ENCODE peak calls at places on chromosomes 6 and 20, in five cellular contexts. One of them, this sample, is unnamed.

GRCh38 chr6:7479801-7480266 is 61.6 kb upstream of the DSP start:
- DNase-seq in HFFc6: peak
- DNase-seq in NB4: no peak
- DNase-seq in osteocyte: no peak
- DNase-seq in AG04449: peak
- DNase-seq in this sample: peak

GRCh38 chr6:7389162-7389450 is 436 bp downstream of the CAGE1 start:
- DNase-seq in HFFc6: peak
- DNase-seq in NB4: no peak
- DNase-seq in osteocyte: no peak
- DNase-seq in AG04449: no peak
- DNase-seq in this sample: peak

GRCh38 chr20:9068896-9069663 is at the start of gene PLCB4:
- DNase-seq in HFFc6: peak
- DNase-seq in NB4: no peak
- DNase-seq in osteocyte: no peak
- DNase-seq in AG04449: no peak
- DNase-seq in this sample: peak

GRCh38 chr6:88544986-88545612 is 379.0 kb upstream of the CNR1 start:
- DNase-seq in HFFc6: no peak
- DNase-seq in NB4: no peak
- DNase-seq in osteocyte: no peak
- DNase-seq in AG04449: no peak
- DNase-seq in this sample: no peak

GRCh38 chr6:52503853-52504777 is 72.7 kb downstream of the TRAM2 start:
- DNase-seq in HFFc6: peak
- DNase-seq in NB4: no peak
- DNase-seq in osteocyte: peak
- DNase-seq in AG04449: no peak
- DNase-seq in this sample: peak

GRCh38 chr20:63834545-63834880 is 3.4 kb upstream of the ZBTB46 start:
- DNase-seq in HFFc6: no peak
- DNase-seq in NB4: peak
- DNase-seq in osteocyte: no peak
- DNase-seq in AG04449: no peak
- DNase-seq in this sample: no peak

GRCh38 chr6:21971540-21971939 is 325.3 kb downstream of the PRL start:
- DNase-seq in HFFc6: no peak
- DNase-seq in NB4: no peak
- DNase-seq in osteocyte: no peak
- DNase-seq in AG04449: no peak
- DNase-seq in this sample: peak

GRCh38 chr20:11905460-11906150 is 12.1 kb upstream of the BTBD3 start:
- DNase-seq in HFFc6: no peak
- DNase-seq in NB4: no peak
- DNase-seq in osteocyte: no peak
- DNase-seq in AG04449: no peak
- DNase-seq in this sample: no peak

GRCh38 chr20:8156603-8157079 is 24.6 kb downstream of the PLCB1 start:
- DNase-seq in HFFc6: peak
- DNase-seq in NB4: peak
- DNase-seq in osteocyte: no peak
- DNase-seq in AG04449: no peak
- DNase-seq in this sample: peak

GRCh38 chr6:21729431-21729830 is 135.9 kb downstream of the SOX4 start:
- DNase-seq in HFFc6: no peak
- DNase-seq in NB4: no peak
- DNase-seq in osteocyte: no peak
- DNase-seq in AG04449: no peak
- DNase-seq in this sample: no peak

GRCh38 chr6:148479498-148479897 is 136.9 kb downstream of the SASH1 start:
- DNase-seq in HFFc6: no peak
- DNase-seq in NB4: no peak
- DNase-seq in osteocyte: no peak
- DNase-seq in AG04449: no peak
- DNase-seq in this sample: no peak

GRCh38 chr20:17835941-17836861 is 132.4 kb downstream of the SNX5 start:
- DNase-seq in HFFc6: peak
- DNase-seq in NB4: no peak
- DNase-seq in osteocyte: no peak
- DNase-seq in AG04449: peak
- DNase-seq in this sample: peak

GRCh38 chr6:131172237-131172636 is 37.0 kb downstream of the AKAP7 start:
- DNase-seq in HFFc6: peak
- DNase-seq in NB4: no peak
- DNase-seq in osteocyte: no peak
- DNase-seq in AG04449: no peak
- DNase-seq in this sample: peak

GRCh38 chr6:36979343-36979742 is 6.7 kb downstream of the MTCH1 start:
- DNase-seq in HFFc6: peak
- DNase-seq in NB4: no peak
- DNase-seq in osteocyte: no peak
- DNase-seq in AG04449: no peak
- DNase-seq in this sample: peak

GRCh38 chr20:38979842-38980241 is 17.7 kb downstream of the DHX35 start:
- DNase-seq in HFFc6: no peak
- DNase-seq in NB4: no peak
- DNase-seq in osteocyte: no peak
- DNase-seq in AG04449: no peak
- DNase-seq in this sample: no peak

GRCh38 chr6:10583509-10583908 is 62.4 kb downstream of the GCNT2 start:
- DNase-seq in HFFc6: no peak
- DNase-seq in NB4: no peak
- DNase-seq in osteocyte: no peak
- DNase-seq in AG04449: no peak
- DNase-seq in this sample: no peak

GRCh38 chr20:25258828-25259227 is 10.9 kb downstream of the PYGB start:
- DNase-seq in HFFc6: no peak
- DNase-seq in NB4: no peak
- DNase-seq in osteocyte: no peak
- DNase-seq in AG04449: no peak
- DNase-seq in this sample: no peak

DNA sequence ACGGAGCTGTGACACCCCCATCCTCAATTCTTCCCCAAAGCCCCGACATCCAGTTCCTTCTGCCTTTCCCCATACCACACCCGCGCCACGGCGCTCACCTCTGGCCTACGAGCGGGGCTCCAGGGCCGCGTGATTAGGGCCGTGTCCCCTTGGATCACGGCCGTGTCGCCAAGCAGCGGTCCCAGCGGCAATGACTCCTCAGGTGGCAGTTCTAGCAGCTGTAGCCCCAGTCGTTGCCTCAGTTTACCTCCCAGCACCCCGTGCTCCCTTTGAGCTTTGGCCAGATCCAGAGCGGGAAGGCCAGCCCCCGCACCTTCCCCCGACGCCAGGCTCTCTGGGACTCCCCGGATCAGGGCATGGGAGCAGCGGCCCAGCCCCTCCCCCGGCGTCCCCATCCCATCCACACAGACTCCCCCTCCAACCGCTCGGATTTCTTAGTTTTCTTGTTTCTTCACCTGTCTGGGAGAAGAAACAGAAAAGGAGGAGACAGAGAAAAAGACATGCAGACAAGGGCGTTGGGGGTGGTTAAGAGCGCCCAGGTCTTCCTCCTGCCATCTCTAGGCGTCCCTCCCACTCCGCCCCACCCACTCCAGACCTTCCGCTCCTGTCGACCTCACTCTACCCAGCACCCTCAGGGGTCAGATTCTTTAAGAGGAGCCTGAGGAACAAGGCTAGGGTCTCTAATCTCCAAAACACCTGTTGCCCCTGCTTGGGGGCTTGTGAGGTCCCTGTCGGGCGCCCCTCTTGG is at the start of gene DDAH2:
- DNase-seq in HFFc6: no peak
- DNase-seq in NB4: no peak
- DNase-seq in osteocyte: no peak
- DNase-seq in AG04449: no peak
- DNase-seq in this sample: no peak
- TF ChIP-seq CTCF in HFFc6: no peak
- TF ChIP-seq CTCF in NB4: no peak
- TF ChIP-seq CTCF in osteocyte: no peak
- TF ChIP-seq CTCF in AG04449: no peak
- TF ChIP-seq CTCF in this sample: peak

GRCh38 chr6:5718231-5718947 is 288.3 kb downstream of the NRN1 start:
- DNase-seq in HFFc6: no peak
- DNase-seq in NB4: peak
- DNase-seq in osteocyte: no peak
- DNase-seq in AG04449: no peak
- DNase-seq in this sample: no peak
- TF ChIP-seq CTCF in HFFc6: no peak
- TF ChIP-seq CTCF in NB4: no peak
- TF ChIP-seq CTCF in osteocyte: no peak
- TF ChIP-seq CTCF in AG04449: no peak
- TF ChIP-seq CTCF in this sample: no peak

DNA sequence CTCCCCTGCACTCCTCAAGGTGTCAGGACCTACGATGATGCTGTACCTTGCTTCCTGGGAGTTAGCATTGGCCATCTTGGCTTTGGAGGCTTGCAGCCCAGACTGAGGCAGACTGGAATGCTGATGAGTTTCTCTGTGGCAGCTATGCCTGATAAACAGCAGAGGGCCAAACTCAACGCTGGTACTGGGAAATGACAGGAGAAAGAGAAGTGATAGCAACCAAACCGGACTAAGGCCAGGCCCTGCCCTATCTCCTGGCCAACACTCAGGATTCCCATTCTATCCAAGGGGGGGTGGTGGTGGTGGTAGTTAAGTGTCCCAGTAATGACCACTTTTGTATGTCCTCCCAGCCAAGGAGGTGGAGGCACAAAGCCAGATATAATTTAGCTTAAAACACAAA is 90.0 kb upstream of the DTNBP1 start:
- DNase-seq in HFFc6: no peak
- DNase-seq in NB4: no peak
- DNase-seq in osteocyte: no peak
- DNase-seq in AG04449: no peak
- DNase-seq in this sample: no peak
- TF ChIP-seq CTCF in HFFc6: no peak
- TF ChIP-seq CTCF in NB4: no peak
- TF ChIP-seq CTCF in osteocyte: peak
- TF ChIP-seq CTCF in AG04449: no peak
- TF ChIP-seq CTCF in this sample: peak

DNA sequence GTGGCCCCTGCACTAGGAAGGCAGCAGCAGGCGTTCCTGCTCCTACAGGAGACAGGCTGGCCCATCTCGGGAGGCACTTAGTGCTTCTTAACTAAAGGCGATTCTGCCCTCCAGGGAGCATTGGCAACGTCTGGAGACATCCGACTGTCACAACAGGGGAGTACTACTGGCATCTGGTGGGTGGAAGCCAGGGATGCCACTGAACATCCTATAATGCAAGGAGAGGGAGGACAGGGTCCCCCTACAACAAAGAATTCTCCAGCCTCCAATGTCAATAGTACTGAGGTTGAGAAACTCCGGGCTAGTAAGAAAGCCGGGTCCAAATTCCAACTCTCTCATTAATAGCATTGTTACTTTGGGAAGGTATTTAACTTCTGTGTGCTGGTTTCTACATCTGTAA is 119.4 kb upstream of the ARMC2 start:
- DNase-seq in HFFc6: no peak
- DNase-seq in NB4: peak
- DNase-seq in osteocyte: no peak
- DNase-seq in AG04449: no peak
- DNase-seq in this sample: no peak
- TF ChIP-seq CTCF in HFFc6: no peak
- TF ChIP-seq CTCF in NB4: no peak
- TF ChIP-seq CTCF in osteocyte: no peak
- TF ChIP-seq CTCF in AG04449: no peak
- TF ChIP-seq CTCF in this sample: no peak

GRCh38 chr20:3000852-3001523 is 42.4 kb upstream of the GNRH2 start:
- DNase-seq in HFFc6: peak
- DNase-seq in NB4: peak
- DNase-seq in osteocyte: no peak
- DNase-seq in AG04449: peak
- DNase-seq in this sample: no peak
- TF ChIP-seq CTCF in HFFc6: peak
- TF ChIP-seq CTCF in NB4: peak
- TF ChIP-seq CTCF in osteocyte: peak
- TF ChIP-seq CTCF in AG04449: peak
- TF ChIP-seq CTCF in this sample: no peak

GRCh38 chr20:650954-651353 is 2.0 kb downstream of the SRXN1 start:
- DNase-seq in HFFc6: no peak
- DNase-seq in NB4: peak
- DNase-seq in osteocyte: no peak
- DNase-seq in AG04449: no peak
- DNase-seq in this sample: no peak
- TF ChIP-seq CTCF in HFFc6: peak
- TF ChIP-seq CTCF in NB4: peak
- TF ChIP-seq CTCF in osteocyte: peak
- TF ChIP-seq CTCF in AG04449: no peak
- TF ChIP-seq CTCF in this sample: no peak